ENCODE peak calls at places on chromosomes 2 and 18, in five cellular contexts. A is dorsolateral prefrontal cortex, Y is cardiac muscle cell, N is Calu3, J is GM12865. C is an unnamed sample.

GRCh38 chr2:3073721-3074120 is 303.9 kb downstream of the EIPR1 start:
- DNase-seq in A (no peak), Y (no peak), N (no peak), J (no peak), C (no peak)

GRCh38 chr18:12702221-12703095 is at the start of the genes CEP76 and PSMG2:
- DNase-seq in A (peak), Y (peak), N (peak), J (peak), C (peak)

GRCh38 chr2:173307287-173307686 is 47.4 kb upstream of the CDCA7 start:
- DNase-seq in A (no peak), Y (no peak), N (peak), J (peak), C (no peak)

GRCh38 chr2:26196683-26197418 is 24.0 kb downstream of the GAREM2 start:
- DNase-seq in A (no peak), Y (no peak), N (no peak), J (peak), C (no peak)

GRCh38 chr18:59873616-59874015 is 26.2 kb upstream of the PMAIP1 start:
- DNase-seq in A (no peak), Y (no peak), N (no peak), J (peak), C (no peak)

GRCh38 chr2:158391876-158392275 is 64.7 kb downstream of the CCDC148 start:
- DNase-seq in A (no peak), Y (no peak), N (peak), J (peak), C (no peak)

GRCh38 chr2:72271766-72272615 is 124.3 kb upstream of the CYP26B1 start:
- DNase-seq in A (no peak), Y (no peak), N (peak), J (no peak), C (no peak)

GRCh38 chr2:170711774-170712652 is 3.1 kb upstream of the SP5 start:
- DNase-seq in A (no peak), Y (peak), N (peak), J (no peak), C (no peak)

GRCh38 chr2:165055081-165055879 is 100.0 kb upstream of the SLC38A11 start:
- DNase-seq in A (no peak), Y (peak), N (no peak), J (no peak), C (no peak)

GRCh38 chr2:152344561-152345195 is 9.7 kb downstream of the FMNL2 start:
- DNase-seq in A (no peak), Y (no peak), N (no peak), J (no peak), C (no peak)

GRCh38 chr2:188181439-188181838 is 110.2 kb upstream of the GULP1 start:
- DNase-seq in A (no peak), Y (no peak), N (peak), J (no peak), C (no peak)

GRCh38 chr2:196914867-196915465 is 11.5 kb downstream of the PGAP1 start:
- DNase-seq in A (no peak), Y (no peak), N (no peak), J (peak), C (no peak)

GRCh38 chr2:237708491-237708890 is 81.1 kb downstream of the LRRFIP1 start:
- DNase-seq in A (no peak), Y (no peak), N (no peak), J (no peak), C (no peak)

GRCh38 chr2:226763320-226763719 is 36.3 kb downstream of the IRS1 start:
- DNase-seq in A (no peak), Y (no peak), N (no peak), J (no peak), C (no peak)

GRCh38 chr2:120326048-120326447 is 19.9 kb upstream of the INHBB start:
- DNase-seq in A (no peak), Y (no peak), N (no peak), J (no peak), C (no peak)

GRCh38 chr2:44974064-44974715 is 32.7 kb downstream of the SIX3 start:
- DNase-seq in A (no peak), Y (peak), N (peak), J (peak), C (peak)

GRCh38 chr2:31415421-31415820 is 879 bp upstream of the XDH start:
- DNase-seq in A (no peak), Y (no peak), N (no peak), J (no peak), C (peak)

GRCh38 chr2:49940616-49941015 is 786.3 kb upstream of the FSHR start:
- DNase-seq in A (no peak), Y (no peak), N (no peak), J (peak), C (no peak)

GRCh38 chr2:206255003-206255402 is 19.5 kb upstream of the ZDBF2 start:
- DNase-seq in A (no peak), Y (no peak), N (no peak), J (no peak), C (no peak)

GRCh38 chr2:190791347-190791982 is 89.2 kb upstream of the GLS start:
- DNase-seq in A (peak), Y (no peak), N (peak), J (no peak), C (peak)

GRCh38 chr18:74819433-74820059 is 221.9 kb downstream of the ZNF407 start:
- DNase-seq in A (no peak), Y (peak), N (peak), J (peak), C (no peak)

GRCh38 chr18:286515-287310 is 18.9 kb upstream of the THOC1 start:
- DNase-seq in A (peak), Y (peak), N (no peak), J (no peak), C (peak)

GRCh38 chr18:55031979-55032378 is 72.7 kb upstream of the CCDC68 start:
- DNase-seq in A (no peak), Y (peak), N (peak), J (peak), C (no peak)

GRCh38 chr2:189756311-189756710 is 6.3 kb downstream of the OSGEPL1 start:
- DNase-seq in A (no peak), Y (no peak), N (no peak), J (no peak), C (no peak)

DNA sequence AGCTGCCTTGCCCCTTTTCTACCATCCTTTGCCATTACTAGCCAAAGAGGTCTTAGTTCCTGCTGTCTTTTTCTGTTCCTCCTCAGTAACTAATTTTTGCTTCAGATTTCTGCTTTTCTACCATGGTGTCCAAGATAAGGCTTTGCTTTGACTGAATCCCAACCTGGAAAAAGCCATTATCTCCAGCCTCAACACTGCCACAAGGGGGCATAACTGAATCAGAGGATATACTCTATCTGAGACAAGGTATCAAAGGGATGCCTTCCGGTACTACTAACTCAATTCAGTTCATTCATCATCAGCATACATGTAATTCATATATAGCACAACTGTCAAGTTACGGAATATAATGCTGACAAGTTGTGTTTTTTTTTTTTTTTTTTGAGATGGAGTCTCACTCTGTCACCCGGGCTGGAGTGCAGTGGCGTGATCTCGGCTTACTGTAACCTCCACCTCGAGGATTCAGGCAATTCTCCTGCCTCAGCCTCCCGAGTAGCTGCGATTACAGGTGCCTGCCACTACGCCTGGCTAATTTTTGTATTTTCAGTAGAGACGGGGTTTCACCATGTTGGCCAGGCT is 11.4 kb downstream of the OSGEPL1 start:
- DNase-seq in A (no peak), Y (peak), N (peak), J (peak), C (peak)
- TF ChIP-seq CTCF in A (peak), Y (peak), N (peak), J (peak), C (peak)

DNA sequence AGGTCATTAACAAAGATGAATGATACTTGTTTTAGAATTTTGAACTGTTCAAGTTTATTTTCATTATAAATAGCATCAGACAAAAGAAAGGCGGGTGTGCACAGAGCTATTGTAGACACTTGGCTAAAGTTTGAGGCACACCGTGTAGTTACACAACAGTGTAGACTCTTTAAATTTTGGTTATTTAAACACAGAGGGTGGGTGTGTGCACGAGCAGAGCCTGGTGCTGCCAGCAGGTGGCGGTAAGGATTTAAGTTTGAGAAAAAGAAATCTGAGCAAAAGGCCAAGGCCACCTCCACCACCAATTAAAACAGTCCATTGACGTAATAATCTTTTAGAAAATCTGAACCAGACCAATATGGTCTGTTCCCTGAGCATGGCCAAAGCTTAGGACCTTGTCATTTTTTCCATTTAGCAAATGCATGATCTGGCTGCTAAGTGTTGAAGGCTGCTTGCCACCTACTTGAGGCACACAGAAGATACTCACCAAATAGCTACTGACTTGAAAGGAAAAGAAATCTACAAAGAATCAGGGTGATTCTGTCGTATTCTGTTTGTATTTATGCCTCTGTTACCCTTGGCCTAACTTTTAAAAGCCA is 14.3 kb downstream of the COPS7B start:
- DNase-seq in A (peak), Y (peak), N (peak), J (peak), C (peak)
- TF ChIP-seq CTCF in A (peak), Y (peak), N (peak), J (peak), C (peak)

GRCh38 chr2:1718339-1719220 is 25.7 kb downstream of the PXDN start:
- DNase-seq in A (no peak), Y (no peak), N (no peak), J (no peak), C (no peak)

GRCh38 chr2:1726558-1726957 is 17.8 kb downstream of the PXDN start:
- DNase-seq in A (no peak), Y (no peak), N (no peak), J (no peak), C (no peak)

GRCh38 chr2:1723397-1724042 is 20.8 kb downstream of the PXDN start:
- DNase-seq in A (no peak), Y (no peak), N (no peak), J (no peak), C (no peak)

GRCh38 chr2:1722692-1723091 is 21.6 kb downstream of the PXDN start:
- DNase-seq in A (no peak), Y (no peak), N (no peak), J (no peak), C (no peak)

DNA sequence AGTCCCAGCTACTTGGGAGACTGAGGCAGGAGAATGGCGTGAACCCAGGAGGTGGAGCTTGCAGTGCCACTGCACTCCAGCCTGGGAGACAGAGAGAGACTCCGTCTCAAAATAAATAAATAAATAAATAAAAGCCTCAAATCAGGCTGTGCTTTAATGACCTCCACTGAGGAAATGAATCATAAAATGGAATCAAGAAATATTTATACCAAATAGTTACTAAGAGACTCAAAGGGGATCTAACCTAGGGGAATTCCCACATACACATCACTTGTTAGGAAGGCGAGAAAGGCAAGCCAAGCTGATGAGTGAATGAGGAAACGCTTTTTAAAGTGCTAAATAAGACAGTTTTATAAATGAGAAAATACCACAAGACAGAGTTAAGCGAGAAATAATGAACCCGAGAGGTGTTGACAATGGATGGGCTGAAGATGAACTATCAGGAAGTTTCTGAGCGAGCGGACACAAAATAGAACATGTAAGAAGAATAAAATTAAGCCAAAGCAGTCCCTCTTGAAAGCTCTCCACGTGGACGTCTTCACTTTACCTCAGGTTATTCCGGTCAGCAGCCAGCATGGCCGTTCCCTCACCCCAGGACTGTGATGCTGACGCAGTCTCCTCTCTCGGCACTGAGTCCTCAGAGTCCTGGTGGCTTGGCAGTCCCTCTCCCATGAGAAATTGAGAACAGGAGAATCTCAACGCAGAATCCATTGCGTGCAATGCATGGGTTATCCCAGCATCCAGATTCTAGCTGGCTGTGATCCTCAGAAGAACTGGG is 22.4 kb downstream of the PXDN start:
- DNase-seq in A (peak), Y (no peak), N (no peak), J (no peak), C (peak)
- TF ChIP-seq CTCF in A (no peak), Y (no peak), N (no peak), J (no peak), C (no peak)

GRCh38 chr2:57602738-57603137 is 443.9 kb upstream of the VRK2 start:
- DNase-seq in A (no peak), Y (no peak), N (no peak), J (no peak), C (no peak)

GRCh38 chr2:57598552-57598951 is 448.1 kb upstream of the VRK2 start:
- DNase-seq in A (no peak), Y (no peak), N (peak), J (no peak), C (no peak)

DNA sequence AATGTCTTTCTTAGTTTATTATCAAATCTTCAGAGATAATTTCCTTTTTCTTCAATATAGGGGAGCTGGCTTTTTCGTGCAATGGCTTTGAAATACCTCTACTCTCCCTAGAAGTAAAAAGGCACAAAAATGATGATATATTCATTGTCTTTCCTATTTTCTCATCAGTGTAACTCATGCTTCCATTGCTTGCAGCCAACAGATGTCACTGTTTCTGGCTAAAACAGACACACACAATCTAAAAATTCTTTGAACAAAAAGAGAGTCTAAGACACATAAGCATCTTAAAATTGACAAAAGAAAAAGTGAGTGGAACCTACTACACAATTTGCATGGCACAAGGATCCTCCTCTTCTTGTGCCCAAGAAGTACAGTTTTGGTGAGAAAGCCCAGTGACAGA is 448.7 kb upstream of the VRK2 start:
- DNase-seq in A (no peak), Y (no peak), N (no peak), J (no peak), C (no peak)
- TF ChIP-seq CTCF in A (no peak), Y (no peak), N (no peak), J (no peak), C (peak)

GRCh38 chr18:9708057-9708881 is at the start of gene RAB31:
- DNase-seq in A (peak), Y (peak), N (peak), J (peak), C (peak)
- TF ChIP-seq CTCF in A (no peak), Y (no peak), N (no peak), J (no peak), C (no peak)

DNA sequence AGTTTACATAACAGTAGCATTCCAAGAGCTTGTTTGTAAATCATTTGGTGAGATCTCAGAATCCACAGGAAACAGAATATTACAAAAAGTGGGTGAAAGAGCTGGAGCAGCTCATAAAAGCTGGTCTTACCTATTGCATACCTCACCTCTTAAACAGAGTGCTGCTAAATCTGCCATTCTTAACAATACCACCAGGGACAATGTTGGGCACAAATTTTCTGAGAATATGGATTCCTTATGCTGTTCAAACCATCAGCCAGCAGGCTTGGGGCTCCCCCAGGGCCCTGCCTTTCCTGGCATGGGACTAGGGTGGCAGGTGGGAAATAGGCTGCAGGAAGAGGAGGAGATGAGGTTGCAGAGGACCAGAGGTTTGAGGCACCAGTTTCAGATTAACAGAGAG is 55.6 kb downstream of the TGFA start:
- DNase-seq in A (no peak), Y (no peak), N (peak), J (no peak), C (peak)
- TF ChIP-seq CTCF in A (no peak), Y (peak), N (peak), J (peak), C (peak)

DNA sequence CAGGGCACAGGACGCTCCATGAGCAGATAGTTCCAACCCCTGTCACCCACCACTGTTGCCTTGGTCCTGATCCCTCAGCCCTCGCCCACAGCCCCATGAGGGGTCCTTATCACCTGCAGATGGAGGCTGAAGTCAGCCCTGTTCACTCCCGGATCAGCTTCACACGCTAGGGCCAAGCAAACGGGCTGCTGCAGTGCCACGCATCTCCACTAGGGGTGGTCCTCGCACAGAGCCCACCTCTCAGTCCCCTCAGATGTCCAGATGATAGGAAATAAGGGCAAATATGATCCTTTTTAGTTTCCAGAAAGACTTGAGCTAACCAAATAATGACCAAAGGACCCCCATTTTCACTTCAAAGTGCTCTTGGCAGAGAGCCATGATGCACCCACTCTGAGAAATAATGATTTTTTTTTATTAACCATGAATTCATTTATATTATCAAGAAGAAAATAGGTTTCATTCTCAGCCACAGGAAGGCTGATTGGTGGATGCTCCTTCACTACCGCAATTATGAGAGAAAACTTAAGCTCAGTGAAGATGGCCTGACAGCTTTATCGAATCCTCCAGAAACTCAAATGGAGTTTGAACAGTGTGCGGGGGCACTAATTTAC is 71.9 kb upstream of the KLHL29 start:
- DNase-seq in A (no peak), Y (peak), N (peak), J (peak), C (no peak)
- TF ChIP-seq CTCF in A (no peak), Y (peak), N (peak), J (peak), C (peak)

GRCh38 chr2:8515390-8515761 is 166.5 kb upstream of the ID2 start:
- DNase-seq in A (no peak), Y (no peak), N (no peak), J (peak), C (no peak)

GRCh38 chr2:8515864-8516533 is 165.9 kb upstream of the ID2 start:
- DNase-seq in A (no peak), Y (no peak), N (no peak), J (peak), C (no peak)

GRCh38 chr2:8513601-8514273 is 168.1 kb upstream of the ID2 start:
- DNase-seq in A (no peak), Y (no peak), N (no peak), J (no peak), C (no peak)

GRCh38 chr2:8514274-8514662 is 167.6 kb upstream of the ID2 start:
- DNase-seq in A (no peak), Y (no peak), N (no peak), J (no peak), C (no peak)

GRCh38 chr2:8514748-8515389 is 167.0 kb upstream of the ID2 start:
- DNase-seq in A (no peak), Y (no peak), N (no peak), J (peak), C (no peak)
- TF ChIP-seq CTCF in A (no peak), Y (no peak), N (no peak), J (no peak), C (no peak)

C was measured in HFFc6.